ENCODE peak calls at places on chromosomes 7 and 10, in four cellular contexts. T is activated CD4-positive, alpha-beta T cell treated with anti-CD3 and anti-CD28 coated beads, Interleukin-2, amount 50 U/mL, for 1 hour; Q is HEK293T; L is mesothelial cell of epicardium. N is an unnamed sample.

GRCh38 chr7:54877683-54878082 is 118.7 kb upstream of the SEC61G start:
- DNase-seq in T (no peak), Q (no peak), L (no peak), N (no peak)

GRCh38 chr10:34145751-34146150 is 669.3 kb downstream of the PARD3 start:
- DNase-seq in T (no peak), Q (no peak), L (no peak), N (no peak)

GRCh38 chr10:128025437-128025836 is 100.8 kb downstream of the MKI67 start:
- DNase-seq in T (no peak), Q (no peak), L (no peak), N (no peak)

GRCh38 chr10:128530301-128530700 is 404.1 kb upstream of the MKI67 start:
- DNase-seq in T (no peak), Q (no peak), L (no peak), N (peak)

GRCh38 chr10:80619036-80619435 is 81.3 kb downstream of the SH2D4B start:
- DNase-seq in T (no peak), Q (no peak), L (no peak), N (no peak)

GRCh38 chr10:129712000-129712399 is 245.0 kb downstream of the MGMT start:
- DNase-seq in T (no peak), Q (no peak), L (no peak), N (no peak)

GRCh38 chr7:120951826-120952225 is 1.2 kb downstream of the ING3 start:
- DNase-seq in T (no peak), Q (no peak), L (no peak), N (no peak)

GRCh38 chr7:1647961-1648631 is 22.0 kb upstream of the ELFN1 start:
- DNase-seq in T (no peak), Q (no peak), L (no peak), N (no peak)

GRCh38 chr7:107811934-107812333 is 8.9 kb upstream of the SLC26A3 start:
- DNase-seq in T (no peak), Q (no peak), L (no peak), N (no peak)

GRCh38 chr7:117682681-117683385 is 190.4 kb downstream of the CTTNBP2 start:
- DNase-seq in T (no peak), Q (no peak), L (no peak), N (no peak)

GRCh38 chr10:79156334-79157274 is 87.8 kb downstream of the ZMIZ1 start:
- DNase-seq in T (no peak), Q (no peak), L (no peak), N (no peak)

GRCh38 chr10:128687408-128687807 is 561.2 kb upstream of the MKI67 start:
- DNase-seq in T (no peak), Q (no peak), L (no peak), N (no peak)

GRCh38 chr10:51878695-51879094 is 179.3 kb upstream of the CSTF2T start:
- DNase-seq in T (no peak), Q (no peak), L (no peak), N (no peak)

GRCh38 chr10:89792187-89792586 is 90.8 kb downstream of the KIF20B start:
- DNase-seq in T (no peak), Q (no peak), L (no peak), N (no peak)

GRCh38 chr10:100076750-100077149 is 4.9 kb downstream of the CPN1 start:
- DNase-seq in T (no peak), Q (no peak), L (no peak), N (no peak)

GRCh38 chr10:127149613-127150081 is 46.7 kb downstream of the INSYN2A start:
- DNase-seq in T (no peak), Q (no peak), L (no peak), N (no peak)

GRCh38 chr10:90197766-90198165 is 496.4 kb downstream of the KIF20B start:
- DNase-seq in T (no peak), Q (no peak), L (no peak), N (no peak)

GRCh38 chr7:2541291-2542010 is 13.9 kb downstream of the BRAT1 start:
- DNase-seq in T (no peak), Q (no peak), L (no peak), N (no peak)

GRCh38 chr7:14604606-14605005 is 297.9 kb downstream of the DGKB start:
- DNase-seq in T (no peak), Q (no peak), L (no peak), N (no peak)

GRCh38 chr7:4738711-4739527 is 36.5 kb upstream of the AP5Z1 start:
- DNase-seq in T (peak), Q (no peak), L (no peak), N (no peak)

GRCh38 chr10:78472542-78472890 is 438.9 kb downstream of the RPS24 start:
- DNase-seq in T (no peak), Q (no peak), L (no peak), N (no peak)

N was measured in Karpas-422.